ENCODE peak calls at places on chromosomes 2 and 18, in four cellular contexts. J, C, V and O are unnamed samples.

GRCh38 chr2:100752628-100753333 is 67.2 kb upstream of the NPAS2 start:
- DNase-seq in V (no peak), C (peak; percentile 92), J (no peak), O (no peak)

GRCh38 chr2:73163522-73164367 is 38.6 kb upstream of the NOTO start:
- DNase-seq in J (no peak), V (peak; percentile 76), C (peak; percentile 37), O (peak; percentile 71)

GRCh38 chr2:32135409-32135808 is 30.3 kb upstream of the SLC30A6 start:
- DNase-seq in C (peak; percentile 72), V (peak; percentile 47), J (no peak), O (no peak)

GRCh38 chr2:226601881-226602280 is 197.7 kb downstream of the IRS1 start:
- DNase-seq in V (no peak), J (no peak), C (no peak), O (no peak)

GRCh38 chr18:29434650-29435049 is 1257.7 kb upstream of the CDH2 start:
- DNase-seq in V (no peak), J (no peak), C (no peak), O (no peak)

GRCh38 chr2:177282101-177282573 is 17.6 kb upstream of the NFE2L2 start:
- DNase-seq in C (no peak), V (no peak), J (no peak), O (no peak)

GRCh38 chr2:177550264-177551200 is 158.0 kb downstream of the AGPS start:
- DNase-seq in C (no peak), V (no peak), J (no peak), O (no peak)

GRCh38 chr2:11569636-11570035 is 35.8 kb downstream of the GREB1 start:
- DNase-seq in J (no peak), C (no peak), V (peak; percentile 18), O (peak; percentile 21)

GRCh38 chr18:46627136-46627535 is 29.9 kb downstream of the LOXHD1 start:
- DNase-seq in C (no peak), V (no peak), J (no peak), O (no peak)

GRCh38 chr18:23200751-23201150 is 65.5 kb downstream of the CABLES1 start:
- DNase-seq in V (no peak), C (no peak), J (no peak), O (no peak)

GRCh38 chr18:37631422-37631821 is 65.8 kb upstream of the CELF4 start:
- DNase-seq in J (no peak), V (no peak), C (no peak), O (no peak)

GRCh38 chr2:54106631-54107454 is 8.6 kb upstream of the ACYP2 start:
- DNase-seq in J (no peak), C (peak; percentile 43), V (no peak), O (no peak)

GRCh38 chr2:201837824-201838340 is 31.5 kb downstream of the CDK15 start:
- DNase-seq in V (no peak), J (no peak), C (no peak), O (no peak)

GRCh38 chr18:45402485-45403056 is 212.7 kb upstream of the SLC14A2 start:
- DNase-seq in C (peak; percentile 96), J (no peak), V (no peak), O (no peak)

DNA sequence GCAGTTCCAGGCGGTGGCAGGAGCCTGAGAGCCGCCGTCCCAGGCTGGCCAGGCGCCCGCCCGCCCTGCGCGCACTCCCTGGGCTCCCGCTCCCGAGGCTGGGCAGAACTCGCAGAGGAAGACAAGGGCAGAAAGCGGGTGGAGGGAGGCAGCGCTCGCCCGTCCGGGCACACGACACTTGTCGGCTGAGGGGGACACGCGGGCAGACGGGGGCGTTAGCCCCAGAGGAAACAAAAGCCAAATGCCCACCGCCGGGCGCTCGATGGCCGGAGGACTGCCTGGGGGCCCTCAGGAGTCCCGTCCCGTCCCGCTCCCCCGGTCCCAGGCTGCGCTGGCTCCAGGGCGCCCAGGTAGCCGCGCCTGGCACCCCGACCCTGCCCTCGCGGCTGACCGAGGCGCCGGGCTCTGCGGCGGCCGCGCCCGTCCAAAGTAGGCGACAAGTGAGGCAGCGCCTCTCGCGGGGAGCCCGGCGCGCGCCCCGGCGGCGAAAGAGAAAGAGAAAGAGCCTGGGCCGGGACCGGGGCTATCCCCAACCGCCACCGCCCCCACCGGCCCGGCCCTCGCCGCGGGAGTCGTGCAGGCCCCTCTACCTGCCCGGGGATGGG is 491 bp downstream of the L3MBTL4 start:
- DNase-seq in J (peak; percentile 63), C (peak; percentile 7), V (peak; percentile 89), O (peak; percentile 60)
- H3K27ac ChIP-seq in J (peak overlapping the region; percentile 95), C (no peak overlapping the region), V (peak overlapping the region; percentile 77), O (peak overlapping the region; percentile 90)

GRCh38 chr2:23806201-23806600 is 120.7 kb downstream of the ATAD2B start:
- DNase-seq in C (peak; percentile 28), J (no peak), V (no peak), O (no peak)

GRCh38 chr2:23801396-23801795 is 125.5 kb downstream of the ATAD2B start:
- DNase-seq in C (peak; percentile 46), V (no peak), J (no peak), O (no peak)

GRCh38 chr2:23803275-23803964 is 123.5 kb downstream of the ATAD2B start:
- DNase-seq in J (no peak), C (peak; percentile 69), V (no peak), O (no peak)

GRCh38 chr2:23806665-23807064 is 120.3 kb downstream of the ATAD2B start:
- DNase-seq in J (no peak), V (no peak), C (no peak), O (no peak)

GRCh38 chr2:23803965-23804542 is 122.9 kb downstream of the ATAD2B start:
- DNase-seq in C (peak; percentile 19), J (no peak), V (no peak), O (no peak)
- TF ChIP-seq CTCF in C (peak; percentile 45), J (no peak), V (no peak), O (no peak)

GRCh38 chr2:96436961-96437360 is 68.2 kb downstream of the NEURL3 start:
- DNase-seq in V (no peak), J (no peak), C (no peak), O (no peak)
- H3K4me3 ChIP-seq in V (no peak overlapping the region), J (no peak overlapping the region), C (no peak overlapping the region), O (no peak overlapping the region)

GRCh38 chr2:161570424-161571050 is 53.7 kb upstream of the SLC4A10 start:
- DNase-seq in V (no peak), J (no peak), C (no peak), O (no peak)
- H3K27ac ChIP-seq in V (no peak overlapping the region), J (no peak overlapping the region), C (no peak overlapping the region), O (no peak overlapping the region)

GRCh38 chr2:172198908-172199307 is 96.2 kb upstream of the DLX2 start:
- DNase-seq in V (no peak), J (no peak), C (peak; percentile 79), O (no peak)

GRCh38 chr2:172196768-172197322 is 94.1 kb upstream of the DLX2 start:
- DNase-seq in V (peak; percentile 72), J (no peak), C (peak; percentile 100), O (no peak)

GRCh38 chr2:172204309-172204708 is 101.6 kb upstream of the DLX2 start:
- DNase-seq in C (no peak), V (no peak), J (no peak), O (no peak)

GRCh38 chr2:172198361-172198760 is 95.7 kb upstream of the DLX2 start:
- DNase-seq in C (no peak), V (no peak), J (no peak), O (no peak)

DNA sequence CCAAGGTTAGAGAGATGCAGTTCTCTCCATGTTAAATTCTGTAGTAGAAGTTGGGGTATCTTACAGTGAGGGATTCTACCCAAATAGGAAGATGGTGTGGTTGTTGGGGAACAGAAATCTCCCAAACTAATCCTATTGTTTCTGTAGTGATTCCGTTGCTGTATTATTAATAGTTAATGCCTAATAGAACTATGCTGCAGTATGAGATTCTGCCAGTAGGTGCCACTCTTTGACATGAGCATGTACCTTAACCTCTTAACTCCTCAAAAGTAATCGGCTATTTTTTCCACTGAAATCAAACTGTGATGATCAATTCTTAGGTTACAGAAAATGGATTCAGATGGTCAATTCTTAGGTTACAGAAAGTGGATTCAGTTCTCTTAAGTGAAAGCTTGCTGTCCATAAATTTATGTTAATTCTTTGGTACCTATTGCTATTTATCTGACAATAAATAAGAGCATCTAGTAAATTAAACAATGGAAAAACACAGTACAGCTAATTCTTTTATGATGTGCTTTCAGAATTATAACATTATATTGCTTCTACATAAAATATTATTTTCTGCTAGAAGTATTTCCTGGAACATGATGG is 97.9 kb upstream of the DLX2 start:
- DNase-seq in J (no peak), C (peak; percentile 47), V (no peak), O (no peak)
- TF ChIP-seq CTCF in J (no peak), C (peak; percentile 67), V (no peak), O (peak; percentile 21)

GRCh38 chr2:176129013-176129796 is at the start of gene HOXD8:
- DNase-seq in V (peak; percentile 70), C (no peak), J (no peak), O (no peak)

GRCh38 chr2:176126929-176127768 is 2.4 kb upstream of the HOXD8 start:
- DNase-seq in V (peak; percentile 64), C (no peak), J (no peak), O (peak; percentile 74)

GRCh38 chr2:176129825-176130152 is 284 bp downstream of the HOXD8 start:
- DNase-seq in V (peak; percentile 64), J (no peak), C (no peak), O (no peak)

GRCh38 chr2:176127769-176128072 is 1.8 kb upstream of the HOXD8 start:
- DNase-seq in C (no peak), V (no peak), J (no peak), O (no peak)

DNA sequence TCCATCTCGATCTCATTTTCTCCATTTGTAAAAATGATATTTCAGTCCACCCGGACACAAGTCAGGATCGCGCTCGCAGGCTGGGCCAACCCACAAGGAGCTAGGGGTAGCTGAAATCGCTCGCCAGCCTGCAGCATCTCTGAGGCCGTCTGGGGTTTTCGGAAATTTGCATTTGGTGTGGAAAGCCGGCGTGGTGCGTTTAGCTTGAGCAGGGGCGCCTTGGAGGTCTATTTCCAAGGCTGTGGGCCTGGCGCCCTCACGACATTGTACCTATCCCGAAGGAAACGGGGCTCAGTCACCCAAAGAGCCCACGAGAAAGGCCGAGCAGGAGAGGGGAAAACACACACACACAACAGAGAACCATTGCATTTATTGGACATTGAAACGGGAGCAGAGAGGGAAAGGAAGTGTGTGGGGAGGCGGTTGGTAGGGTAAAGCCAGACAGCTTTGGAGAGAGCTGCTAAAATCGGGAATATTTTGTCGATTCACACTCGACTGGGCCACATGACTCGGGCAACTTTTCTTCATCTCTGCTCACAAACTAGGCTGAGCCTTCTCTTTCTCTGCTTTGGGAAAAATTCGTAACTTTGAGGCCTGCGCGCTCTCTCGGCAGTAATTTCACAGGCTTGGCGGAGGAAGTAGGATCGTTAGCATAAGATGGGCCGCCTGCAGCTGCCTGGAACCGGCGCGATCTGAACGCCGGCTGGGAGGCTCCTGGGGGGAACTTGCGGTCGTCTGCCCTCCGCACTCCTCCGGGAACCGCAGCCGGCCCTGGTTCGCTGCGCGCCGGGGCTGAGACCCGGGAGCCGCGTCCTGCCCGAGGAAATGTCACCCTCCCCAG is 1.1 kb upstream of the HOXD8 start:
- DNase-seq in C (no peak), J (no peak), V (peak; percentile 53), O (no peak)
- H3K4me3 ChIP-seq in C (no peak overlapping the region), J (peak overlapping the region; percentile 60), V (peak overlapping the region; percentile 38), O (no peak overlapping the region)

GRCh38 chr18:31658670-31659573 is 25.5 kb downstream of the B4GALT6 start:
- DNase-seq in V (no peak), C (no peak), J (no peak), O (no peak)
- H3K27ac ChIP-seq in V (peak overlapping the region; percentile 44), C (no peak overlapping the region), J (no peak overlapping the region), O (no peak overlapping the region)